ENCODE peak calls at places on chromosomes 6 and 20, in seven cellular contexts. C, J, Y, V, Z, X and L are unnamed samples.

GRCh38 chr20:38935285-38935684 is 9.1 kb downstream of the FAM83D start:
- DNase-seq in C (no peak), J (peak), Y (no peak), V (no peak), Z (no peak), X (no peak), L (no peak)

GRCh38 chr6:132931937-132932336 is 117.6 kb downstream of the RPS12 start:
- DNase-seq in C (no peak), J (peak), Y (no peak), V (no peak), Z (no peak), X (no peak), L (no peak)

GRCh38 chr6:1379026-1379809 is 10.2 kb upstream of the FOXF2 start:
- DNase-seq in C (no peak), J (no peak), Y (no peak), V (no peak), Z (no peak), X (no peak), L (no peak)

GRCh38 chr20:57927376-57927775 is 217.6 kb upstream of the PMEPA1 start:
- DNase-seq in C (no peak), J (no peak), Y (no peak), V (no peak), Z (no peak), X (no peak), L (no peak)

GRCh38 chr6:132751306-132751705 is 6.4 kb downstream of the VNN2 start:
- DNase-seq in C (no peak), J (no peak), Y (no peak), V (no peak), Z (no peak), X (no peak), L (no peak)

GRCh38 chr6:67888886-67889681 is 746.0 kb upstream of the ADGRB3 start:
- DNase-seq in C (peak), J (no peak), Y (no peak), V (no peak), Z (no peak), X (no peak), L (no peak)

GRCh38 chr20:25356294-25356933 is 34.2 kb downstream of the ABHD12 start:
- DNase-seq in C (no peak), J (no peak), Y (no peak), V (no peak), Z (no peak), X (peak), L (no peak)

GRCh38 chr6:112433457-112433856 is 86.3 kb downstream of the RFPL4B start:
- DNase-seq in C (no peak), J (no peak), Y (no peak), V (no peak), Z (no peak), X (no peak), L (no peak)

GRCh38 chr6:141587482-141588266 is 545.1 kb upstream of the GJE1 start:
- DNase-seq in C (no peak), J (peak), Y (no peak), V (no peak), Z (no peak), X (no peak), L (peak)

GRCh38 chr6:136550045-136550329 is 235 bp downstream of the MAP7 start:
- DNase-seq in C (no peak), J (no peak), Y (no peak), V (no peak), Z (peak), X (no peak), L (no peak)

GRCh38 chr6:36679043-36679821 is 718 bp downstream of the CDKN1A start:
- DNase-seq in C (peak), J (peak), Y (peak), V (peak), Z (peak), X (peak), L (no peak)

GRCh38 chr6:167398214-167399050 is 73.5 kb downstream of the TTLL2 start:
- DNase-seq in C (no peak), J (no peak), Y (no peak), V (no peak), Z (no peak), X (peak), L (no peak)

GRCh38 chr20:36074983-36075382 is 79.6 kb upstream of the EPB41L1 start:
- DNase-seq in C (no peak), J (peak), Y (no peak), V (no peak), Z (no peak), X (no peak), L (no peak)

GRCh38 chr6:1377526-1378223 is 11.7 kb upstream of the FOXF2 start:
- DNase-seq in C (no peak), J (no peak), Y (no peak), V (no peak), Z (no peak), X (no peak), L (no peak)

GRCh38 chr20:10369723-10370090 is 64.3 kb downstream of the MKKS start:
- DNase-seq in C (no peak), J (peak), Y (no peak), V (peak), Z (no peak), X (no peak), L (no peak)

GRCh38 chr6:132887204-132887603 is 72.8 kb downstream of the RPS12 start:
- DNase-seq in C (no peak), J (no peak), Y (no peak), V (no peak), Z (no peak), X (no peak), L (no peak)

GRCh38 chr20:57215426-57215825 is 51.0 kb downstream of the BMP7 start:
- DNase-seq in C (no peak), J (no peak), Y (no peak), V (no peak), Z (no peak), X (no peak), L (no peak)

GRCh38 chr6:138914701-138915100 is 73.4 kb downstream of the REPS1 start:
- DNase-seq in C (no peak), J (no peak), Y (no peak), V (no peak), Z (no peak), X (no peak), L (no peak)

GRCh38 chr6:3250278-3250677 is 8.5 kb upstream of the PSMG4 start:
- DNase-seq in C (no peak), J (no peak), Y (no peak), V (no peak), Z (no peak), X (no peak), L (peak)

GRCh38 chr6:3245216-3245615 is 13.5 kb upstream of the PSMG4 start:
- DNase-seq in C (no peak), J (no peak), Y (no peak), V (no peak), Z (no peak), X (no peak), L (no peak)

GRCh38 chr6:3249821-3250220 is 8.9 kb upstream of the PSMG4 start:
- DNase-seq in C (no peak), J (no peak), Y (no peak), V (no peak), Z (no peak), X (no peak), L (no peak)

GRCh38 chr6:3244003-3244831 is 14.5 kb upstream of the PSMG4 start:
- DNase-seq in C (no peak), J (no peak), Y (no peak), V (no peak), Z (no peak), X (no peak), L (no peak)

GRCh38 chr6:3247255-3248146 is 11.2 kb upstream of the PSMG4 start:
- DNase-seq in C (no peak), J (peak), Y (peak), V (peak), Z (peak), X (peak), L (peak)
- H3K4me3 ChIP-seq in C (no peak), J (no peak), Y (peak), V (peak), Z (peak), X (no peak), L (peak)

GRCh38 chr20:46900068-46900467 is 5.4 kb downstream of the EYA2 start:
- DNase-seq in C (no peak), J (no peak), Y (no peak), V (no peak), Z (no peak), X (no peak), L (no peak)
- H3K27ac ChIP-seq in C (peak), J (no peak), Y (no peak), V (peak), Z (no peak), X (no peak), L (no peak)

GRCh38 chr6:38337819-38338465 is 301.8 kb downstream of the BTBD9 start:
- DNase-seq in C (no peak), J (no peak), Y (no peak), V (no peak), Z (no peak), X (no peak), L (peak)
- TF ChIP-seq CTCF in C (no peak), J (peak), Y (no peak), V (no peak), Z (no peak), X (peak), L (peak)

DNA sequence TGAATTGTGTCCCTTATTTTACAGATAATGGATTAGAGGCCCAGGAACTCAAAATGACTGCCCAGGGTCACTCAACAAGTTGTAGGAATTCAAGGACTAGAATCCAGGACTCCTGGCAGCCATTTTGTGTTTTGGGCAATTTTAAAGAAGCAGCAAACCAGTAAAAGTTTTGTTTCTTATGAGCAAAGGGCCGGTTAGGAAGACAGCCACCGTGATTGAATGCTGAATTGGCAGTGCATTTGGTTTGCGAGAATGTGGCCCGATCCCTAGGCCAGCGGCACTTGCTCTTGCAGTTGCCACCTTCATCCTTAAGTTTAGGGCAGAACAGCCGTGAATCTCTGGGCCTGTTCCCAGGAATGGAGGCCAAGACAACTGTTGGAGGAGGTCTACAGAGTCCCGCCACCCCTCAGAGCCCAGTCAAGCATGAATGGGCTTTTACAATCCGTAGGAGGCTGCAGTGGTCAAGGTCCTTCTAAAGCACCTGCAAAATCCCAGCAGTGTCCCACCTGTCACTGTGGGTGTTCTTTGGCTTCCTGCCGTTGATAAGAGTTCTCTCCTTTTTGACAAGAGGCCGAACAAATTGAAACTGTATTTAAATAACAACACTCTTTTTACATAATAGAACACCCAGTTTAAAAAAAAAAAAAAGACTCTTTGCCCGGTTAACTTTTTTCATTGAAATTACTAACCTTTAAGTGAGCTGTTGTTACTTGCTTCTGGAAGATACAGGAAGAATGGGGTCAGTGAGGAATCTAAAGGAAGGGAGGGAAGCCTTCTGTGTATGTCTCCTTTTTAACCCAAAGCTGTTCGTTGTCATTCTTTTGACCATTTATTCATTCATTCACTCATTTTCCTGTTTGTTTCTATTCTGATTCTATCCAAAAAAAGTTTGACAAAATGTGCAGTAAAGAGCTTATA is 68.7 kb downstream of the PHACTR2 start:
- DNase-seq in C (no peak), J (no peak), Y (no peak), V (no peak), Z (peak), X (peak), L (no peak)
- H3K4me3 ChIP-seq in C (no peak), J (no peak), Y (peak), V (peak), Z (no peak), X (peak), L (no peak)

GRCh38 chr20:63741354-63741675 is 1.7 kb downstream of the SLC2A4RG start:
- DNase-seq in C (no peak), J (no peak), Y (no peak), V (no peak), Z (no peak), X (no peak), L (no peak)
- H3K27ac ChIP-seq in C (peak), J (no peak), Y (peak), V (peak), Z (peak), X (peak), L (peak)

GRCh38 chr6:76684881-76685280 is 612.4 kb upstream of the IMPG1 start:
- DNase-seq in C (no peak), J (no peak), Y (no peak), V (no peak), Z (no peak), X (peak), L (no peak)
- TF ChIP-seq CTCF in C (no peak), J (no peak), Y (no peak), V (no peak), Z (no peak), X (peak), L (no peak)

GRCh38 chr6:30914854-30915590 is 984 bp downstream of the VARS2 start:
- DNase-seq in C (no peak), J (no peak), Y (no peak), V (no peak), Z (no peak), X (no peak), L (no peak)

GRCh38 chr6:30914076-30914853 is at the start of gene VARS2:
- DNase-seq in C (peak), J (peak), Y (peak), V (peak), Z (peak), X (peak), L (peak)

GRCh38 chr6:30917487-30917886 is 3.4 kb downstream of the VARS2 start:
- DNase-seq in C (no peak), J (no peak), Y (no peak), V (no peak), Z (no peak), X (no peak), L (no peak)

GRCh38 chr6:30913721-30914075 is 340 bp upstream of the VARS2 start:
- DNase-seq in C (no peak), J (no peak), Y (no peak), V (no peak), Z (no peak), X (no peak), L (no peak)

DNA sequence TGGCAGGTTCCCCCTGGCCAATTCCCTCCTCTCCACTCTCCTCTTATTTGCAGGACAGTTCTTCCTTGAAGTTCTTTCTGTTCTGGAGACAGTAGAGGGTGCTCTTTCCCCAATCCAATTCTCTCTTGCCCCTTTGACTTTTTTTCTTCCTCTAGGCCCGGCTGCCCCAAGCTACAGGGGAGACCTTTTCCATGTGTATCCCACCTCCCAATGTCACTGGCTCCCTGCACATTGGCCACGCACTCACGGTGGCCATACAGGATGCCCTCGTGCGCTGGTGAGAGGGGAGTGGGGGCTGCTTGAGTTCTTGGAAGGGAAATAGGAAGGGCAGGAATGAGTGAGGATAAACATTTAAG is 1.5 kb downstream of the VARS2 start:
- DNase-seq in C (no peak), J (no peak), Y (no peak), V (no peak), Z (peak), X (peak), L (peak)
- H3K4me3 ChIP-seq in C (no peak), J (no peak), Y (no peak), V (no peak), Z (no peak), X (no peak), L (no peak)

GRCh38 chr6:6892706-6893601 is 214.8 kb upstream of the RREB1 start:
- DNase-seq in C (no peak), J (no peak), Y (peak), V (no peak), Z (peak), X (no peak), L (no peak)
- H3K27ac ChIP-seq in C (no peak), J (peak), Y (peak), V (no peak), Z (no peak), X (no peak), L (no peak)

DNA sequence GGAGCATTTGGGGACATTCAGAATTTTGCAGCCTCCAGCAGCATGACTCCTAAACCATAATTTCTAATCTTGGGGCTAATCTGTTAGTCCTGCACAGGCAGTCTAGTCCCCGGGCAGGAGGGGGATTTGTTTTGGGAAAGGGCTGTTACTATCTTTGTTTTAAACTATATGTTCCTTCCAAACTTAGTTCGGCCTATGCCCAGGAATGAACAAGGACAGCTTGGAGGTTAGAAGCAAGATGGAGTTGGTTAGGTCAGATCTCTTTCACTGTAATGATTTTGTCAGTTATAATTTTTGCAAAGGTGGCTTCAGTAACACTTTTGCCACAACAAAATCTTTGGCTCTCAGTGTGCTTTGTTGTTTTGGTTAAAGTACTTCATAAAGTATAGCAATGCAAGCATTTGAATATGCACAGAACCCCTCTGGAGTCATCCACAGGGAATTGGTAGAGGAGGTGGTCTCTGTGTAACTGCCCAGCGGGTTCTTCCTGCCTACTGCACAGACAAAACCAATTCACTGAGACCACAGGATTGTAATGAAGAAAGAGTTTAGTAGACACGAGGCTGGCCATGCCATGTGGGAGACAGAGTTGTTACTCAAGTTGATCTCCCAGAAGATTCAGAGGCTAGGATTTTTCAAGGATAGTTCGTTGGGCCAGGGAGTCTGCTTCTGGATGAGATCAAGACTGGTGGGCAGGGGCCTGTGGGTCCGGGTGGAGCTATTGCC is 224.1 kb upstream of the MYLIP start:
- DNase-seq in C (no peak), J (no peak), Y (no peak), V (no peak), Z (no peak), X (no peak), L (no peak)
- TF ChIP-seq CTCF in C (no peak), J (no peak), Y (no peak), V (no peak), Z (no peak), X (no peak), L (no peak)